ENCODE peak calls at places on chromosomes 12 and 14, in eight cellular contexts. A, F, E, R, B, O, Z and U are unnamed samples.

GRCh38 chr12:95802482-95803264 is 12.1 kb upstream of the NTN4 start:
- DNase-seq in A (peak), F (no peak), E (no peak), R (no peak), B (peak), O (no peak), Z (peak), U (no peak)

GRCh38 chr12:46439793-46440511 is 67.4 kb upstream of the SLC38A2 start:
- DNase-seq in A (no peak), F (no peak), E (no peak), R (no peak), B (no peak), O (no peak), Z (no peak), U (no peak)

GRCh38 chr14:89912667-89913211 is 41.8 kb downstream of the EFCAB11 start:
- DNase-seq in A (no peak), F (peak), E (no peak), R (no peak), B (no peak), O (peak), Z (peak), U (no peak)

GRCh38 chr12:127083028-127083949 is 1183.7 kb upstream of the TMEM132C start:
- DNase-seq in A (no peak), F (peak), E (no peak), R (no peak), B (peak), O (peak), Z (no peak), U (no peak)

GRCh38 chr12:10409387-10409786 is at the start of gene KLRC4:
- DNase-seq in A (no peak), F (no peak), E (peak), R (no peak), B (peak), O (no peak), Z (no peak), U (no peak)

GRCh38 chr12:46944104-46944503 is 118.3 kb upstream of the SLC38A4 start:
- DNase-seq in A (no peak), F (no peak), E (no peak), R (no peak), B (peak), O (no peak), Z (no peak), U (no peak)

GRCh38 chr12:19462441-19462840 is 23.1 kb downstream of the AEBP2 start:
- DNase-seq in A (no peak), F (no peak), E (no peak), R (no peak), B (no peak), O (peak), Z (no peak), U (no peak)

GRCh38 chr14:92563359-92563758 is 49.8 kb downstream of the RIN3 start:
- DNase-seq in A (no peak), F (no peak), E (no peak), R (no peak), B (no peak), O (no peak), Z (no peak), U (no peak)

GRCh38 chr12:87119713-87120112 is 863.5 kb upstream of the MGAT4C start:
- DNase-seq in A (no peak), F (no peak), E (no peak), R (no peak), B (no peak), O (peak), Z (no peak), U (no peak)

GRCh38 chr14:68896132-68896531 is 83.0 kb downstream of the ACTN1 start:
- DNase-seq in A (no peak), F (peak), E (no peak), R (no peak), B (no peak), O (no peak), Z (no peak), U (no peak)

GRCh38 chr12:17076335-17076734 is 470.4 kb upstream of the LMO3 start:
- DNase-seq in A (no peak), F (peak), E (no peak), R (no peak), B (no peak), O (no peak), Z (no peak), U (no peak)

GRCh38 chr12:120209851-120210250 is 8.9 kb upstream of the RPLP0 start:
- DNase-seq in A (no peak), F (no peak), E (no peak), R (no peak), B (no peak), O (no peak), Z (no peak), U (no peak)

GRCh38 chr12:122094261-122094734 is 15.7 kb downstream of the MLXIP start:
- DNase-seq in A (no peak), F (no peak), E (no peak), R (no peak), B (no peak), O (no peak), Z (no peak), U (no peak)

GRCh38 chr14:52706286-52706685 is 714 bp upstream of the PSMC6 start:
- DNase-seq in A (no peak), F (peak), E (no peak), R (no peak), B (no peak), O (peak), Z (no peak), U (no peak)

GRCh38 chr14:104359969-104360442 is 219.6 kb upstream of the C14orf180 start:
- DNase-seq in A (no peak), F (no peak), E (no peak), R (peak), B (no peak), O (peak), Z (no peak), U (no peak)

GRCh38 chr12:52080403-52081201 is 1.1 kb downstream of the SMIM41 start:
- DNase-seq in A (no peak), F (no peak), E (no peak), R (no peak), B (no peak), O (no peak), Z (no peak), U (no peak)

GRCh38 chr12:100862600-100863149 is 68.1 kb downstream of the ANO4 start:
- DNase-seq in A (no peak), F (no peak), E (no peak), R (no peak), B (no peak), O (no peak), Z (no peak), U (no peak)

GRCh38 chr14:45679852-45680251 is 426.9 kb upstream of the MIS18BP1 start:
- DNase-seq in A (no peak), F (no peak), E (no peak), R (no peak), B (peak), O (no peak), Z (no peak), U (no peak)

GRCh38 chr14:99612065-99612736 is 8.2 kb upstream of the CCDC85C start:
- DNase-seq in A (no peak), F (no peak), E (no peak), R (no peak), B (no peak), O (no peak), Z (peak), U (no peak)

GRCh38 chr12:21566223-21566906 is 38.3 kb downstream of the GYS2 start:
- DNase-seq in A (no peak), F (no peak), E (no peak), R (no peak), B (no peak), O (no peak), Z (no peak), U (no peak)

GRCh38 chr14:70186826-70187483 is 1.8 kb downstream of the SLC8A3 start:
- DNase-seq in A (no peak), F (peak), E (no peak), R (no peak), B (no peak), O (peak), Z (peak), U (no peak)

GRCh38 chr14:87628129-87628528 is 364.9 kb downstream of the GALC start:
- DNase-seq in A (no peak), F (peak), E (peak), R (no peak), B (no peak), O (no peak), Z (no peak), U (peak)

GRCh38 chr14:105855893-105856675 is 329.7 kb downstream of the TMEM121 start:
- DNase-seq in A (no peak), F (no peak), E (no peak), R (peak), B (no peak), O (no peak), Z (peak), U (no peak)

GRCh38 chr12:119412811-119413794 is 78.6 kb downstream of the CCDC60 start:
- DNase-seq in A (peak), F (peak), E (peak), R (no peak), B (peak), O (peak), Z (peak), U (peak)

GRCh38 chr12:120884644-120885043 is 19.5 kb downstream of the SPPL3 start:
- DNase-seq in A (no peak), F (no peak), E (no peak), R (no peak), B (no peak), O (no peak), Z (no peak), U (no peak)

GRCh38 chr12:99983721-99984258 is 946 bp downstream of the ANKS1B start:
- DNase-seq in A (no peak), F (no peak), E (no peak), R (no peak), B (no peak), O (peak), Z (no peak), U (no peak)

GRCh38 chr14:94173885-94174621 is at the start of gene PPP4R4:
- DNase-seq in A (peak), F (peak), E (peak), R (peak), B (peak), O (peak), Z (peak), U (no peak)

GRCh38 chr12:1928439-1929121 is 10.1 kb upstream of the CACNA2D4 start:
- DNase-seq in A (no peak), F (no peak), E (no peak), R (peak), B (no peak), O (peak), Z (no peak), U (no peak)

GRCh38 chr12:127296591-127296990 is 970.4 kb upstream of the TMEM132C start:
- DNase-seq in A (no peak), F (no peak), E (no peak), R (no peak), B (no peak), O (no peak), Z (no peak), U (no peak)

GRCh38 chr12:79174656-79175055 is 310.1 kb downstream of the SYT1 start:
- DNase-seq in A (no peak), F (peak), E (no peak), R (no peak), B (peak), O (no peak), Z (no peak), U (no peak)

GRCh38 chr14:74217672-74218448 is 21.4 kb upstream of the VSX2 start:
- DNase-seq in A (peak), F (peak), E (peak), R (peak), B (peak), O (peak), Z (peak), U (no peak)

GRCh38 chr12:106583578-106584103 is 837 bp downstream of the RFX4 start:
- DNase-seq in A (no peak), F (peak), E (no peak), R (no peak), B (no peak), O (peak), Z (no peak), U (peak)

GRCh38 chr12:46364777-46365580 is 7.6 kb downstream of the SLC38A2 start:
- DNase-seq in A (peak), F (no peak), E (no peak), R (no peak), B (no peak), O (no peak), Z (peak), U (no peak)

GRCh38 chr14:50773632-50774541 is 57.1 kb downstream of the NIN start:
- DNase-seq in A (peak), F (peak), E (no peak), R (no peak), B (no peak), O (peak), Z (peak), U (no peak)

GRCh38 chr14:54857830-54858269 is 44.8 kb downstream of the GCH1 start:
- DNase-seq in A (no peak), F (no peak), E (peak), R (no peak), B (no peak), O (no peak), Z (no peak), U (no peak)

GRCh38 chr14:103045387-103045869 is 11.9 kb downstream of the CDC42BPB start:
- DNase-seq in A (no peak), F (no peak), E (no peak), R (peak), B (no peak), O (no peak), Z (no peak), U (no peak)

GRCh38 chr12:22083167-22083566 is 37.1 kb downstream of the CMAS start:
- DNase-seq in A (peak), F (peak), E (no peak), R (no peak), B (peak), O (no peak), Z (no peak), U (no peak)

GRCh38 chr12:2959508-2960431 is 573 bp downstream of the TEAD4 start:
- DNase-seq in A (peak), F (peak), E (no peak), R (peak), B (no peak), O (peak), Z (peak), U (no peak)

GRCh38 chr14:78156196-78156595 is 14.0 kb upstream of the NRXN3 start:
- DNase-seq in A (no peak), F (no peak), E (no peak), R (no peak), B (no peak), O (no peak), Z (no peak), U (no peak)

GRCh38 chr12:92144045-92144630 is 1.5 kb downstream of the BTG1 start:
- DNase-seq in A (peak), F (peak), E (peak), R (peak), B (peak), O (peak), Z (peak), U (peak)

DNA sequence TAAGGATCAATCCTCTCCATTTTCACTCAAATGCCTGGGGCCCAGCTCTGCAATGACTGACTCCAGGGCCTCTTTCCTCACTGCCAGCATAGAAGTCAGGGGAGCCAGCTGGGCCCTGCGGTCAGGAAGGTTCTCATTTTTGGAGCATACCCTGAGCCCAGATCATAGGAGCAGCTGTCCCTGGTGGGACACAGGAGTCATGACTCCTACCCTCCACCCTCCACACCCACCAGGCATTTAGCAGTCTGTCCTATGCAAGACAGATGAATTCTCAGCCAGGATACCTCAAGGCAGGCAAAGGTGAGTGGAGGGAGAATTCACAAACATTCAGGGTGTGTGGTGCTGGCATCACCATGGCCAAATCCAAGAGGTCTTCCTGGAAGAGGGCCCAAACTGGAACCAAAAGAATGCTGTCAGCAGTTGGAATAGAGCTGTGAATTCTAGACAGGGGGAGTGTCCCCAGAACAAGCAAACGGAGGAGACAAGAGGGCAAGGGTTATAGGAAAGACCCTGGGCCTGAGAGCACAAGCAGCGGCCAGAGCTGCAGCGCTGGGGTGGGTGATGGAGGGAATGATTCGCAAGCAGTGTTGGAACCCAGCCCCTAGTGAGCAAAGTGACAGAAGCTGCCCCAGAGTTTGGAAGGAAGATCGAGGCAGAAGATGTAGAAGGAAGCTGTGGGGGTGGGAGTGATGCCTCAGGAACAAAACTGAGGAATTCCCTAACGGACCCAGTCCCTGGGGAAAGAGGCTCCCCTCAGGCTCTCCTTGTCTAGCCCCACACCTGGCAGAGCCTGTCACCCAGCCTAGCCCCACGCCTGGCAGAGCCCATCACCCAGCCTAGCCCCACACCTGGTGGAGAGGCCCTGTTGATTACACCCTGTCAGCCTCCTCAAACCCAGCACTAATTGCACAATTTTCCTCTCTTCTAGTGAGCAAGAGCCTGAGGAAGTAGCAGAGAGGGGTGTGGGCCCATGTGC is 4.5 kb upstream of the REM2 start:
- DNase-seq in A (no peak), F (no peak), E (peak), R (no peak), B (no peak), O (no peak), Z (no peak), U (no peak)
- H3K27ac ChIP-seq in A (no peak), F (no peak), E (no peak), R (peak), B (no peak), O (no peak), Z (no peak), U (no peak)

GRCh38 chr12:14957769-14958168 is 3.6 kb downstream of the ARHGDIB start:
- DNase-seq in A (no peak), F (no peak), E (no peak), R (no peak), B (no peak), O (no peak), Z (peak), U (no peak)
- TF ChIP-seq POLR2AphosphoS5 in A (no peak), F (no peak), E (peak), R (no peak), B (no peak), O (no peak), Z (no peak), U (no peak)

DNA sequence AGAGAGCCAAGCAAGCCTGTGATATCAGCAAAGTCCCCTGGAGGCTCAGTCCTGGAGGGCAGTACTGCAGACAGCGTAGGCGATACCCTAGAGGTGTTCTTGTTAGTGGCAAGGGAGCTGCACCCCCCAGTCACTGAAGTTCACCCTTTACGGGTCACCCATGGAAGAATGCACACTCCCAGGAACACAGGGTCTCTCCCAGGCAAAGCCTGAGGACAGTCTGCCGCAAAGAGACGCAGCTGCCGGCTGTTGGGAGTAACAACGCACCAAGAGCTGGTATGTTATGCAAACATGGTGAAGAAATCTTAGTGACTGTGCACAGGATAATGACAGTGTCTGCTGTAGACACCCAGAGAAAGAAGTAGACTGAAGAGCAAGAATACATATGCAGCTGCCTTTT is 43.5 kb upstream of the NOS1 start:
- DNase-seq in A (no peak), F (no peak), E (no peak), R (no peak), B (no peak), O (no peak), Z (no peak), U (no peak)
- H3K27ac ChIP-seq in A (no peak), F (no peak), E (no peak), R (no peak), B (no peak), O (no peak), Z (no peak), U (no peak)

DNA sequence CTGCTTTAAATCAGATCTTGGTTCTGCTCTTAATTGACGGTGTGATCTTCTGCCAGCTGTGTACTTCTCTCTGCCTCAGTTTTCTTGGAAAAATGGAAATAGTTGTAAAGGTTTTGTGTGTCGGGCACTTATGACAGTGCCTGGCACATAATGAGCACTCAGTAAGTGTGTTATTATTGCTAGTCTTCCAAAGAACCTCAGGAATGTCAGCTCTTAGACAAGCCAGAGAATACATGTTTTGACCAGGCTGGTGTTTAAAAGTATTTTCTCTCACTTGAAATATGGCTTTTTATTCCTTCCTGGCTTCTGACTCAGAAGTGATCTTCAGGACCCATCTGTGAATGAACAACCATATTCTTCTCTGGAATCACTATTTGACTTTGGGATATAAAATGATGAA is 304.1 kb downstream of the SNAPC1 start:
- DNase-seq in A (no peak), F (no peak), E (no peak), R (no peak), B (no peak), O (no peak), Z (no peak), U (no peak)
- TF ChIP-seq POLR2AphosphoS5 in A (no peak), F (no peak), E (no peak), R (no peak), B (no peak), O (no peak), Z (no peak), U (no peak)

GRCh38 chr12:113674302-113674701 is 202.6 kb upstream of the LHX5 start:
- DNase-seq in A (no peak), F (no peak), E (no peak), R (no peak), B (no peak), O (no peak), Z (no peak), U (no peak)
- H3K27ac ChIP-seq in A (no peak), F (no peak), E (no peak), R (no peak), B (no peak), O (no peak), Z (no peak), U (no peak)

GRCh38 chr12:55823419-55823818 is 5.6 kb downstream of the ORMDL2 start:
- DNase-seq in A (no peak), F (no peak), E (no peak), R (no peak), B (no peak), O (no peak), Z (no peak), U (no peak)

GRCh38 chr12:55818886-55819285 is 1.0 kb downstream of the ORMDL2 start:
- DNase-seq in A (no peak), F (no peak), E (no peak), R (no peak), B (no peak), O (no peak), Z (no peak), U (peak)

GRCh38 chr12:55824726-55825125 is 4.7 kb downstream of the DNAJC14 start:
- DNase-seq in A (no peak), F (no peak), E (no peak), R (no peak), B (no peak), O (no peak), Z (no peak), U (no peak)

GRCh38 chr12:55820679-55821078 is 2.8 kb downstream of the ORMDL2 start:
- DNase-seq in A (no peak), F (peak), E (no peak), R (no peak), B (no peak), O (no peak), Z (no peak), U (no peak)

DNA sequence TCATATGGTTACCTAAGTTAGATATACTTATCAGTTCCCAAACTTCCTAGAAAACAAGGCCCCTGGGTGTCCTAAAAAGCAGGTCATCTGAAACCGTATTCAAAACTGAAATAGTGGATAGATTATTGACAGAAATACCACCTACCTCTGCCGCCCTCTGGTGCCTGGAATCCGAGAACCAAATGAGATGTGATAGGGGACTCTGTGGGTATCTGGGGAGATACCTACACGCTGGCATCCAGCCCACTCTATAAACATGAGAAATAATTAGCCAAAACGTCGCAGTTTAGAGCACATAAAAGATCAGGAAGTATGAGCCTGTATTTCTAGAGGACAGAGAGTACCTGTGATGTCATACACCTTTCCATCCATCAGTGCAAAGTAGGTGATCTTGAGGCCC is 4.4 kb downstream of the ORMDL2 start:
- DNase-seq in A (no peak), F (peak), E (no peak), R (no peak), B (no peak), O (no peak), Z (no peak), U (no peak)
- TF ChIP-seq POLR2AphosphoS5 in A (no peak), F (no peak), E (no peak), R (no peak), B (peak), O (no peak), Z (no peak), U (no peak)